ENCODE peak calls at places on chromosomes 16 and 17, in eight cellular contexts. One of them, this sample, is unnamed.

GRCh38 chr16:86663691-86664517 is 85.6 kb downstream of the FOXL1 start:
- DNase-seq in Calu3: peak; percentile 10
- DNase-seq in CD8-positive, alpha-beta T cell: no peak
- DNase-seq in AG04450: no peak
- DNase-seq in adrenal gland: no peak
- DNase-seq in natural killer cell: no peak
- DNase-seq in cardiac muscle cell: peak; percentile 63
- DNase-seq in H1: no peak
- DNase-seq in this sample: no peak

GRCh38 chr16:5461574-5461973 is 364.0 kb upstream of the EEF2KMT start:
- DNase-seq in H1: no peak
- DNase-seq in natural killer cell: no peak
- DNase-seq in cardiac muscle cell: no peak
- DNase-seq in Calu3: no peak
- DNase-seq in adrenal gland: no peak
- DNase-seq in CD8-positive, alpha-beta T cell: no peak
- DNase-seq in AG04450: no peak
- DNase-seq in this sample: no peak

GRCh38 chr16:35463358-35463757 is 2003.9 kb downstream of the TP53TG3F start:
- DNase-seq in H1: no peak
- DNase-seq in cardiac muscle cell: no peak
- DNase-seq in adrenal gland: no peak
- DNase-seq in Calu3: no peak
- DNase-seq in CD8-positive, alpha-beta T cell: no peak
- DNase-seq in AG04450: no peak
- DNase-seq in natural killer cell: no peak
- DNase-seq in this sample: no peak

GRCh38 chr17:57910462-57910861 is 44.8 kb downstream of the CUEDC1 start:
- DNase-seq in AG04450: no peak
- DNase-seq in CD8-positive, alpha-beta T cell: no peak
- DNase-seq in natural killer cell: no peak
- DNase-seq in cardiac muscle cell: no peak
- DNase-seq in Calu3: no peak
- DNase-seq in adrenal gland: no peak
- DNase-seq in H1: no peak
- DNase-seq in this sample: no peak

GRCh38 chr17:43457362-43457692 is 26.4 kb upstream of the DHX8 start:
- DNase-seq in cardiac muscle cell: no peak
- DNase-seq in natural killer cell: no peak
- DNase-seq in Calu3: no peak
- DNase-seq in adrenal gland: no peak
- DNase-seq in AG04450: no peak
- DNase-seq in H1: no peak
- DNase-seq in CD8-positive, alpha-beta T cell: no peak
- DNase-seq in this sample: no peak

GRCh38 chr16:20300312-20301097 is 26.8 kb downstream of the GP2 start:
- DNase-seq in natural killer cell: no peak
- DNase-seq in Calu3: peak; percentile 63
- DNase-seq in adrenal gland: peak; percentile 62
- DNase-seq in cardiac muscle cell: peak; percentile 69
- DNase-seq in H1: peak; percentile 72
- DNase-seq in AG04450: no peak
- DNase-seq in CD8-positive, alpha-beta T cell: no peak
- DNase-seq in this sample: peak; percentile 40

GRCh38 chr16:71344315-71344905 is 14.1 kb upstream of the CALB2 start:
- DNase-seq in H1: no peak
- DNase-seq in Calu3: no peak
- DNase-seq in cardiac muscle cell: no peak
- DNase-seq in AG04450: no peak
- DNase-seq in natural killer cell: no peak
- DNase-seq in CD8-positive, alpha-beta T cell: no peak
- DNase-seq in adrenal gland: no peak
- DNase-seq in this sample: no peak

GRCh38 chr16:68286153-68287074 is 22.1 kb downstream of the SLC7A6 start:
- DNase-seq in Calu3: no peak
- DNase-seq in natural killer cell: no peak
- DNase-seq in adrenal gland: no peak
- DNase-seq in CD8-positive, alpha-beta T cell: no peak
- DNase-seq in H1: no peak
- DNase-seq in AG04450: no peak
- DNase-seq in cardiac muscle cell: no peak
- DNase-seq in this sample: no peak

GRCh38 chr16:12203780-12204351 is 227.3 kb downstream of the SNX29 start:
- DNase-seq in natural killer cell: no peak
- DNase-seq in H1: no peak
- DNase-seq in adrenal gland: no peak
- DNase-seq in CD8-positive, alpha-beta T cell: no peak
- DNase-seq in cardiac muscle cell: no peak
- DNase-seq in Calu3: no peak
- DNase-seq in AG04450: no peak
- DNase-seq in this sample: no peak

GRCh38 chr16:73389075-73389474 is 341.1 kb upstream of the ZFHX3 start:
- DNase-seq in adrenal gland: no peak
- DNase-seq in cardiac muscle cell: no peak
- DNase-seq in H1: no peak
- DNase-seq in natural killer cell: no peak
- DNase-seq in Calu3: no peak
- DNase-seq in CD8-positive, alpha-beta T cell: no peak
- DNase-seq in AG04450: no peak
- DNase-seq in this sample: no peak

GRCh38 chr17:73856585-73856984 is 212.3 kb upstream of the SDK2 start:
- DNase-seq in natural killer cell: no peak
- DNase-seq in adrenal gland: no peak
- DNase-seq in H1: no peak
- DNase-seq in CD8-positive, alpha-beta T cell: no peak
- DNase-seq in AG04450: no peak
- DNase-seq in Calu3: no peak
- DNase-seq in cardiac muscle cell: no peak
- DNase-seq in this sample: no peak

GRCh38 chr17:64277831-64278562 is 14.9 kb upstream of the TEX2 start:
- DNase-seq in Calu3: no peak
- DNase-seq in CD8-positive, alpha-beta T cell: no peak
- DNase-seq in adrenal gland: no peak
- DNase-seq in natural killer cell: no peak
- DNase-seq in cardiac muscle cell: peak; percentile 13
- DNase-seq in H1: no peak
- DNase-seq in AG04450: no peak
- DNase-seq in this sample: no peak

GRCh38 chr17:45302649-45303173 is 14.1 kb downstream of the MAP3K14 start:
- DNase-seq in H1: no peak
- DNase-seq in Calu3: peak; percentile 21
- DNase-seq in CD8-positive, alpha-beta T cell: no peak
- DNase-seq in cardiac muscle cell: peak; percentile 90
- DNase-seq in AG04450: no peak
- DNase-seq in natural killer cell: no peak
- DNase-seq in adrenal gland: no peak
- DNase-seq in this sample: no peak

GRCh38 chr16:11534262-11534661 is 52.5 kb downstream of the LITAF start:
- DNase-seq in Calu3: peak; percentile 22
- DNase-seq in cardiac muscle cell: peak; percentile 48
- DNase-seq in natural killer cell: no peak
- DNase-seq in adrenal gland: no peak
- DNase-seq in AG04450: no peak
- DNase-seq in CD8-positive, alpha-beta T cell: no peak
- DNase-seq in H1: no peak
- DNase-seq in this sample: no peak

GRCh38 chr17:34613064-34614019 is 34.0 kb downstream of the TMEM132E start:
- DNase-seq in AG04450: no peak
- DNase-seq in CD8-positive, alpha-beta T cell: no peak
- DNase-seq in cardiac muscle cell: peak; percentile 4
- DNase-seq in natural killer cell: no peak
- DNase-seq in Calu3: no peak
- DNase-seq in adrenal gland: no peak
- DNase-seq in H1: peak; percentile 54
- DNase-seq in this sample: no peak

GRCh38 chr16:82061861-82062525 is 26.9 kb downstream of the HSD17B2 start:
- DNase-seq in natural killer cell: no peak
- DNase-seq in adrenal gland: no peak
- DNase-seq in AG04450: no peak
- DNase-seq in CD8-positive, alpha-beta T cell: no peak
- DNase-seq in cardiac muscle cell: peak; percentile 40
- DNase-seq in Calu3: peak; percentile 59
- DNase-seq in H1: no peak
- DNase-seq in this sample: no peak
- TF ChIP-seq CTCF in natural killer cell: peak; percentile 31
- TF ChIP-seq CTCF in adrenal gland: no peak
- TF ChIP-seq CTCF in AG04450: peak; percentile 46
- TF ChIP-seq CTCF in CD8-positive, alpha-beta T cell: no peak
- TF ChIP-seq CTCF in cardiac muscle cell: peak; percentile 35
- TF ChIP-seq CTCF in Calu3: peak; percentile 68
- TF ChIP-seq CTCF in H1: no peak
- TF ChIP-seq CTCF in this sample: peak; percentile 54

DNA sequence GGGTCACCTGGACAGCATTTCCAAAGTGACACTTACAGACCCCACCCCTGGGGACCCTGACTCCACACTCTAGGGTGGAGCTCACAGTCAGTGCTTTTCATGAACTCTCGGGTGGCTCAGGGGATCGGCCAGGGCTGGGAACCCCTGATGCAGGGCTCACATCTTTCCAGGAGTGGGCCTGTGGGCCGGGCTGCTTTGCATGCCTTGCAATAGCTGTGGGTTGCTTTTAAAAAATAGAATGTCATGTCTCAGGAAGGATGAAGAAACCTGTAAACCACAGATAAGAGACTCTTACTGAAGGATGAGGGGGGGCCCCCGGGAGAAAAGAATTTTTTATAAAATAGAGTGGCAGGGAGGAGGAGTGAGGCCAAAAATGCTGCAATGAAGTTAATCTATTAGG is 40.2 kb downstream of the RBFOX3 start:
- DNase-seq in AG04450: no peak
- DNase-seq in Calu3: no peak
- DNase-seq in cardiac muscle cell: no peak
- DNase-seq in natural killer cell: no peak
- DNase-seq in adrenal gland: no peak
- DNase-seq in H1: no peak
- DNase-seq in CD8-positive, alpha-beta T cell: no peak
- DNase-seq in this sample: no peak
- TF ChIP-seq CTCF in AG04450: no peak
- TF ChIP-seq CTCF in Calu3: no peak
- TF ChIP-seq CTCF in cardiac muscle cell: no peak
- TF ChIP-seq CTCF in natural killer cell: no peak
- TF ChIP-seq CTCF in adrenal gland: no peak
- TF ChIP-seq CTCF in H1: no peak
- TF ChIP-seq CTCF in CD8-positive, alpha-beta T cell: no peak
- TF ChIP-seq CTCF in this sample: no peak

GRCh38 chr17:50148226-50149098 is 2.0 kb downstream of the PPP1R9B start:
- DNase-seq in H1: no peak
- DNase-seq in cardiac muscle cell: peak; percentile 47
- DNase-seq in adrenal gland: no peak
- DNase-seq in CD8-positive, alpha-beta T cell: peak; percentile 78
- DNase-seq in natural killer cell: peak; percentile 43
- DNase-seq in Calu3: peak; percentile 75
- DNase-seq in AG04450: no peak
- DNase-seq in this sample: no peak
- TF ChIP-seq CTCF in H1: peak; percentile 2
- TF ChIP-seq CTCF in cardiac muscle cell: peak; percentile 35
- TF ChIP-seq CTCF in adrenal gland: no peak
- TF ChIP-seq CTCF in CD8-positive, alpha-beta T cell: no peak
- TF ChIP-seq CTCF in natural killer cell: no peak
- TF ChIP-seq CTCF in Calu3: no peak
- TF ChIP-seq CTCF in AG04450: peak; percentile 53
- TF ChIP-seq CTCF in this sample: peak; percentile 20

DNA sequence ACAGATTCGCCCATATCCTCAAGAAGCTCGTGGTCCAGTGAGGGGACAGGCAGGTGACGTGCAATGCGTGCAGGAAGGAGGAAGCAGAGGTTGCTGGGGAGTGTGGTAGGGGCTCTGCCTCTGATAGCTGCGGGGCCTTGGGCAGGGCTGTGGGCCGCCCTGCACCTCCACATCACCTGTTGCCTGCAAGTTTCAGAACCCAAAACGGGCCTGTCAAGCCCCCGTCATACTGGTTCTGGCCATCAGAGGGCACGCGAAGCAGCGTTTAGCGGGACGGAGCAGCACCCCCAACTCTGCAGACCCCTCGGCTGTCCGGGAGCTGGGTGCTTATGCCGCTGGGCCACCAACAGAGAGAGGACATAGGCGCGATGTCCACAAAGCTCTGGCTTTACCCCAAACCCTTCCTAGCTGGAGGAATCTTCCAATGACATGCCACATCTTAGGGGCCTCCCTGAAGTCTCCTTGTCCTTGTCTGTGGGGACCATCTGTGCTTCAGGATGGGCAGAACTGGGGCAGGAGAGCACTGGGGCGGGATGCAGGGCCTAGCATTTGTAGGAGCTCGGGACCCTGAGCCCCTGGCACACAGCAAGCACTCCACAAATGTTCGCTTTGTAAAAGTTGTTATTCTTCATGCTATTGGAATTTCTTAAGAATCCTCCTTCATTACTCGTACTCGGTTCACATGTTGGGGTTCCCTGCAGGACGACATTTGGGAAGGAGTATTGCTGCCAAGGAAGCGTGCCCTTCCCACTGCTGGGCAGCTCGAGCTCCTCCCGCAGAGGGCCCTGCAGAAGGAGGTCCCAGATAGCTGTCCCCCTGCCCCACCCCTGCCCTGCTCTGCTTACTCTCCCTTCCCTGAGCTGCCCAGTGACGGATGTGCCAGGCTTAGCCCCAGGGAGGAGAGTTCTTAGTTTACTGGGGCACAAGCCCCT is 64.3 kb downstream of the CNGB1 start:
- DNase-seq in Calu3: no peak
- DNase-seq in CD8-positive, alpha-beta T cell: peak; percentile 32
- DNase-seq in natural killer cell: no peak
- DNase-seq in AG04450: no peak
- DNase-seq in adrenal gland: no peak
- DNase-seq in H1: peak; percentile 88
- DNase-seq in cardiac muscle cell: no peak
- DNase-seq in this sample: no peak
- TF ChIP-seq CTCF in Calu3: peak; percentile 36
- TF ChIP-seq CTCF in CD8-positive, alpha-beta T cell: peak; percentile 29
- TF ChIP-seq CTCF in natural killer cell: peak; percentile 29
- TF ChIP-seq CTCF in AG04450: peak; percentile 57
- TF ChIP-seq CTCF in adrenal gland: no peak
- TF ChIP-seq CTCF in H1: peak; percentile 77
- TF ChIP-seq CTCF in cardiac muscle cell: peak; percentile 64
- TF ChIP-seq CTCF in this sample: peak; percentile 44

GRCh38 chr16:79411357-79411756 is 189.2 kb downstream of the MAF start:
- DNase-seq in AG04450: no peak
- DNase-seq in Calu3: no peak
- DNase-seq in cardiac muscle cell: no peak
- DNase-seq in adrenal gland: no peak
- DNase-seq in natural killer cell: no peak
- DNase-seq in H1: no peak
- DNase-seq in CD8-positive, alpha-beta T cell: no peak
- DNase-seq in this sample: no peak
- TF ChIP-seq CTCF in AG04450: no peak
- TF ChIP-seq CTCF in Calu3: no peak
- TF ChIP-seq CTCF in cardiac muscle cell: no peak
- TF ChIP-seq CTCF in adrenal gland: no peak
- TF ChIP-seq CTCF in natural killer cell: no peak
- TF ChIP-seq CTCF in H1: no peak
- TF ChIP-seq CTCF in CD8-positive, alpha-beta T cell: no peak
- TF ChIP-seq CTCF in this sample: no peak

GRCh38 chr16:85056211-85056748 is 28.7 kb downstream of the KIAA0513 start:
- DNase-seq in natural killer cell: no peak
- DNase-seq in Calu3: no peak
- DNase-seq in adrenal gland: peak; percentile 34
- DNase-seq in AG04450: no peak
- DNase-seq in cardiac muscle cell: peak; percentile 48
- DNase-seq in CD8-positive, alpha-beta T cell: no peak
- DNase-seq in H1: no peak
- DNase-seq in this sample: no peak
- TF ChIP-seq CTCF in natural killer cell: no peak
- TF ChIP-seq CTCF in Calu3: no peak
- TF ChIP-seq CTCF in adrenal gland: no peak
- TF ChIP-seq CTCF in AG04450: peak; percentile 56
- TF ChIP-seq CTCF in cardiac muscle cell: peak; percentile 58
- TF ChIP-seq CTCF in CD8-positive, alpha-beta T cell: no peak
- TF ChIP-seq CTCF in H1: peak; percentile 69
- TF ChIP-seq CTCF in this sample: no peak

GRCh38 chr17:81258292-81258691 is 19.2 kb downstream of the NDUFAF8 start:
- DNase-seq in cardiac muscle cell: no peak
- DNase-seq in AG04450: no peak
- DNase-seq in adrenal gland: no peak
- DNase-seq in H1: no peak
- DNase-seq in Calu3: no peak
- DNase-seq in natural killer cell: no peak
- DNase-seq in CD8-positive, alpha-beta T cell: no peak
- DNase-seq in this sample: no peak
- TF ChIP-seq CTCF in cardiac muscle cell: no peak
- TF ChIP-seq CTCF in AG04450: peak; percentile 9
- TF ChIP-seq CTCF in adrenal gland: no peak
- TF ChIP-seq CTCF in H1: peak; percentile 59
- TF ChIP-seq CTCF in Calu3: no peak
- TF ChIP-seq CTCF in natural killer cell: no peak
- TF ChIP-seq CTCF in CD8-positive, alpha-beta T cell: no peak
- TF ChIP-seq CTCF in this sample: peak; percentile 28

This sample was measured in progenitor cell of endocrine pancreas.